ENCODE peak calls at places on chromosomes 1 and 21, in six cellular contexts. D is fibroblast of lung, W is lung, H is endodermal cell, O is left lung, V is PC-3. Y is an unnamed sample.

GRCh38 chr1:14597343-14598006 is 1.0 kb upstream of the KAZN start:
- DNase-seq in D (peak; percentile 39), W (no peak), H (peak; percentile 87), O (no peak), V (no peak), Y (no peak)

GRCh38 chr1:87598429-87598828 is 269.7 kb downstream of the LMO4 start:
- DNase-seq in D (no peak), W (no peak), H (peak; percentile 89), O (no peak), V (peak; percentile 13), Y (no peak)

GRCh38 chr1:209827384-209828261 is at the start of gene UTP25:
- DNase-seq in D (peak; percentile 97), W (peak; percentile 94), H (peak; percentile 97), O (peak; percentile 94), V (peak; percentile 99), Y (peak; percentile 91)

GRCh38 chr1:3166206-3166918 is 97.4 kb downstream of the PRDM16 start:
- DNase-seq in D (no peak), W (no peak), H (no peak), O (no peak), V (no peak), Y (no peak)

GRCh38 chr1:39147099-39148025 is 57.1 kb upstream of the MACF1 start:
- DNase-seq in D (no peak), W (no peak), H (no peak), O (no peak), V (no peak), Y (no peak)

GRCh38 chr1:12157366-12158231 is 9.2 kb upstream of the TNFRSF1B start:
- DNase-seq in D (no peak), W (no peak), H (no peak), O (no peak), V (peak; percentile 53), Y (no peak)

GRCh38 chr21:28111151-28111619 is 881.5 kb downstream of the LTN1 start:
- DNase-seq in D (peak; percentile 84), W (peak; percentile 51), H (no peak), O (peak; percentile 40), V (no peak), Y (no peak)

GRCh38 chr1:10693497-10694273 is 102.8 kb downstream of the CASZ1 start:
- DNase-seq in D (peak; percentile 23), W (no peak), H (no peak), O (no peak), V (peak; percentile 22), Y (peak; percentile 57)

GRCh38 chr21:16243396-16243795 is 513.6 kb downstream of the USP25 start:
- DNase-seq in D (no peak), W (no peak), H (no peak), O (no peak), V (no peak), Y (no peak)

GRCh38 chr1:176379626-176380339 is 83.2 kb upstream of the PAPPA2 start:
- DNase-seq in D (no peak), W (no peak), H (no peak), O (no peak), V (peak; percentile 8), Y (no peak)

GRCh38 chr1:87252406-87252805 is 76.3 kb upstream of the LMO4 start:
- DNase-seq in D (peak; percentile 82), W (no peak), H (no peak), O (no peak), V (peak; percentile 9), Y (no peak)

GRCh38 chr1:230266456-230266855 is 159.7 kb downstream of the PGBD5 start:
- DNase-seq in D (no peak), W (no peak), H (no peak), O (no peak), V (no peak), Y (no peak)

GRCh38 chr1:230263573-230264195 is 162.4 kb downstream of the PGBD5 start:
- DNase-seq in D (no peak), W (no peak), H (peak; percentile 31), O (peak; percentile 15), V (no peak), Y (no peak)

GRCh38 chr1:230262867-230263572 is 163.1 kb downstream of the PGBD5 start:
- DNase-seq in D (no peak), W (no peak), H (peak; percentile 35), O (no peak), V (no peak), Y (no peak)

GRCh38 chr1:230265200-230266115 is 160.7 kb downstream of the PGBD5 start:
- DNase-seq in D (no peak), W (no peak), H (peak; percentile 23), O (no peak), V (no peak), Y (no peak)

DNA sequence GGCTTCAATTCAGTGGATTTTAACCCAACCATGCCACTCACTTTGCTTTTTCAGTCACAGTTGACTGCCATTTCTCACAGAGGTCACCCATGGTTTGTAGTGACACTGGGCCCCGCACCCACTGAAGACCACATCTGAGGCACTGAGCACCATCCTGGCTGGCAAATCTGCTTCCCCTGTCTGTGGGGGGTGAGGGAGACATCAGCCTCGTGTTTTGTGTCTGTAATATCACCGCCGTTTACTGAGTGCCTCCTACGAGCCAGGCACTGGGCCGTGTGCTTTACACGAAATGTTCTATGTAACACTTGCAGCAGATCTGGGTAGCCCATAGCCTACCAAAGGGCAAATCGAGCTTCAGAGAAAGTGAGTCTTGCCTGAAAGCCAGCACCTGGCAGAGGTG is 161.8 kb downstream of the PGBD5 start:
- DNase-seq in D (no peak), W (no peak), H (no peak), O (peak; percentile 15), V (no peak), Y (no peak)
- H3K36me3 ChIP-seq in D (peaks cover 11% of the 10 kb centered on the region), W (peaks cover 13% of the 10 kb centered on the region), H (peaks cover 18% of the 10 kb centered on the region), O (no peaks in the 10 kb centered on the region), V (peaks cover 48% of the 10 kb centered on the region), Y (peaks cover 22% of the 10 kb centered on the region)

DNA sequence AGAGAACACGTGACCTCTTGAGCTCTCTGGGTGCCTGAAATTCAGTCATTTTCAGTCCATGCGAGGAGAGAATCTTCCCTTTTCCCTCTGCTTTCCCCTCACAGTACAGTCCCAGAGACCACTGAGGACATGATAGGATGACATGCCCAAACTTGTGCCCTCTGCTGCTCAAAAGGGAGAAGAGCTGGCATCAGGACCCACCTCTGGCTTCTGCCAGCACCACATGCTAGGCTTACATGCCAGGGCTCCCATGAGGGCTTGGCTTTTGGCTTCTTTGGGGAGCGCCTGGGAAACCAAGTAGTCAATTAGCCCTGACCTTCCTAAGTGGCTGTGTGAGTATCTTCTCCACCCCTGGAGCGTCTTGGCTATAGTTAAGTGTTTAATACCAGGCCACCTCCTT is 13.8 kb upstream of the KCNQ4 start:
- DNase-seq in D (no peak), W (no peak), H (no peak), O (no peak), V (no peak), Y (no peak)
- H3K36me3 ChIP-seq in D (peaks cover 12% of the 10 kb centered on the region), W (peaks cover 20% of the 10 kb centered on the region), H (peaks cover 73% of the 10 kb centered on the region), O (no peaks in the 10 kb centered on the region), V (peaks cover 29% of the 10 kb centered on the region), Y (peaks cover 41% of the 10 kb centered on the region)

GRCh38 chr1:31310131-31310530 is 13.3 kb downstream of the ZCCHC17 start:
- DNase-seq in D (no peak), W (no peak), H (no peak), O (no peak), V (no peak), Y (no peak)

GRCh38 chr1:31318146-31318545 is 21.3 kb downstream of the ZCCHC17 start:
- DNase-seq in D (no peak), W (no peak), H (no peak), O (no peak), V (no peak), Y (no peak)

DNA sequence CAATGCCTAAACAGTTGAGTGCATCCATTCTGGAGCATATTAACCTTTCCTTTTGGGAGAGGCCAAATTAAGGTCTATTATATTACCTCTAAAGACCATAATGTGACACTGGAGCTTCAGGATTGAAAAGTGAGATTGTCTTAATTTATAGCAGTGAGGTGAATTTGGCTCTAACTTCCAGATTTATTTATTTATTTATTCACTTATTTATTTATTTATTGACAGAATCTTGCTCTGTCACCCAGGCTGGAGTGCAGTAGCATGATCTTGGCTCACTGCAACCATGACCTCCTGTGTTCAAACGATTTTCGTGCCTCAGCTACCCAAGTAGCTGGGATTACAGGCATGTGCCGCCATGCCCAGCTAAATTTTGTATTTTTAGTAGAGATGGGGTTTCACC is 19.1 kb downstream of the ZCCHC17 start:
- DNase-seq in D (no peak), W (no peak), H (no peak), O (no peak), V (no peak), Y (no peak)
- H3K36me3 ChIP-seq in D (no peaks in the 10 kb centered on the region), W (peaks cover 31% of the 10 kb centered on the region), H (peaks cover 90% of the 10 kb centered on the region), O (no peaks in the 10 kb centered on the region), V (peaks cover 48% of the 10 kb centered on the region), Y (peaks cover 43% of the 10 kb centered on the region)

DNA sequence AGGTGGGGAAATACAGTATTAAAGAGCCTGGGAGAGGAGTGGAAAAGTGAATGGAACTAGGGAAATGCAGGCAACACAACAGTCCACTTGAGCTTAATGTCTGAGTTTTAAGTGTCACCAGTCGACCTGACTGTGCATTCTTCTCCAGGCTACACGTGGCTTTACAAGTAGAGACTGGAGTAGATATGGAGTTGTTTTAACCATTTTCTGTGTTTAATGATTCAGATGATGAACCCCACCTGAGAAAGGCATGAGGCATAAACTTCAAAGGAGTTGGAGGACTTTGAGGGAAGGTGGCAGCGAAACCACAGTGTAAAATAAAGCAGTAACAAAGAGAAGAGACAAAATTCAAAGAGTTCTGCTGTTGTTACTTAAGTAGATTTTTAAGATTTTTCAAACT is 12.6 kb downstream of the FUBP1 start:
- DNase-seq in D (no peak), W (no peak), H (no peak), O (no peak), V (no peak), Y (no peak)
- H3K36me3 ChIP-seq in D (peaks cover 16% of the 10 kb centered on the region), W (peaks cover 36% of the 10 kb centered on the region), H (peaks cover 99% of the 10 kb centered on the region), O (peaks cover 15% of the 10 kb centered on the region), V (peaks cover 92% of the 10 kb centered on the region), Y (peaks cover 75% of the 10 kb centered on the region)